ENCODE peak calls at places on chromosomes 3 and 15, in ten cellular contexts. M, T, E, H, A, Z, Y, Q, V and W are unnamed samples.

GRCh38 chr3:1766384-1766783 is 332.3 kb upstream of the CNTN4 start:
- DNase-seq in H (no peak), M (no peak), Q (no peak), Z (no peak), E (no peak), A (no peak), T (no peak), V (no peak), Y (no peak), W (no peak)

GRCh38 chr3:16252988-16253387 is 11.8 kb downstream of the DPH3 start:
- DNase-seq in A (no peak), H (no peak), M (no peak), Z (no peak), V (no peak), Q (no peak), E (no peak), Y (no peak), T (no peak), W (no peak)

GRCh38 chr15:63490345-63491034 is 13.9 kb upstream of the USP3 start:
- DNase-seq in T (no peak), A (no peak), V (no peak), H (no peak), Q (no peak), E (no peak), Z (no peak), M (no peak), Y (no peak), W (no peak)

GRCh38 chr3:191148131-191148530 is 50.9 kb upstream of the OSTN start:
- DNase-seq in Y (no peak), H (no peak), E (no peak), Z (peak; percentile 12), V (peak; percentile 27), M (no peak), T (no peak), Q (no peak), A (no peak), W (no peak)

GRCh38 chr3:52811452-52812011 is 16.9 kb downstream of the ITIH3 start:
- DNase-seq in V (no peak), H (no peak), M (no peak), Q (no peak), Z (no peak), Y (no peak), T (no peak), E (no peak), A (no peak), W (no peak)

GRCh38 chr15:41024141-41024540 is 70.9 kb downstream of the CHAC1 start:
- DNase-seq in H (peak; percentile 68), Z (no peak), A (no peak), Y (peak; percentile 86), E (no peak), V (no peak), M (no peak), T (peak; percentile 62), Q (no peak), W (no peak)

GRCh38 chr15:77617507-77618285 is 15.0 kb downstream of the LINGO1 start:
- DNase-seq in V (peak; percentile 24), H (no peak), Z (peak; percentile 16), A (no peak), M (peak; percentile 34), T (no peak), E (no peak), Q (no peak), Y (peak; percentile 32), W (no peak)

GRCh38 chr3:79661866-79662265 is 105.9 kb downstream of the ROBO1 start:
- DNase-seq in Q (no peak), A (no peak), E (no peak), H (no peak), M (no peak), V (no peak), Y (no peak), Z (no peak), T (no peak), W (no peak)

GRCh38 chr3:175704366-175705041 is 845.4 kb downstream of the NAALADL2 start:
- DNase-seq in H (no peak), T (no peak), E (no peak), A (no peak), V (no peak), M (no peak), Y (no peak), Z (peak; percentile 7), Q (no peak), W (no peak)

GRCh38 chr3:193911784-193912183 is 224.2 kb upstream of the HES1 start:
- DNase-seq in E (no peak), H (no peak), T (no peak), A (no peak), V (peak; percentile 41), Z (no peak), M (no peak), Q (no peak), Y (no peak), W (no peak)

GRCh38 chr3:192022412-192022811 is 561.4 kb downstream of the PYDC2 start:
- DNase-seq in V (peak; percentile 1), Q (no peak), T (no peak), Z (peak; percentile 54), E (no peak), M (no peak), Y (no peak), A (no peak), H (no peak), W (no peak)

GRCh38 chr3:151580592-151580991 is 119.7 kb upstream of the IGSF10 start:
- DNase-seq in Y (peak; percentile 88), H (peak; percentile 91), T (peak; percentile 49), E (no peak), V (no peak), Q (no peak), Z (peak; percentile 34), A (no peak), M (no peak), W (no peak)

GRCh38 chr3:132210476-132211346 is 106.5 kb upstream of the ACP3 start:
- DNase-seq in Q (no peak), T (no peak), Z (peak; percentile 27), E (no peak), M (peak; percentile 25), A (no peak), H (no peak), Y (peak; percentile 38), V (peak; percentile 22), W (peak; percentile 19)

GRCh38 chr15:36373549-36373948 is 205.9 kb upstream of the CDIN1 start:
- DNase-seq in M (no peak), A (no peak), H (no peak), T (no peak), V (peak; percentile 94), Z (peak; percentile 74), E (no peak), Q (no peak), Y (no peak), W (no peak)

GRCh38 chr15:76503121-76503520 is 166.5 kb downstream of the ISL2 start:
- DNase-seq in V (no peak), Y (no peak), A (no peak), Q (no peak), M (no peak), E (no peak), Z (no peak), T (no peak), H (no peak), W (no peak)